ENCODE peak calls at places on chromosomes 5 and 9, in eight cellular contexts. One of them, this sample, is unnamed.
A peak's percentile ranks its signal among the peaks of the same experiment; 100 is the strongest.

GRCh38 chr5:78008356-78008967 is 232.3 kb upstream of the TBCA start:
- DNase-seq in HCT116: peak; percentile 21
- DNase-seq in WERI-Rb-1: peak; percentile 40
- DNase-seq in B cell: no peak
- DNase-seq in foreskin fibroblast: peak; percentile 52
- DNase-seq in epithelial cell of esophagus: peak; percentile 56
- DNase-seq in CD8-positive, alpha-beta T cell: no peak
- DNase-seq in tibial artery: no peak
- DNase-seq in this sample: peak; percentile 46

GRCh38 chr5:58481066-58481676 is 10.1 kb upstream of the GAPT start:
- DNase-seq in epithelial cell of esophagus: no peak
- DNase-seq in foreskin fibroblast: no peak
- DNase-seq in tibial artery: no peak
- DNase-seq in CD8-positive, alpha-beta T cell: no peak
- DNase-seq in HCT116: no peak
- DNase-seq in WERI-Rb-1: no peak
- DNase-seq in B cell: no peak
- DNase-seq in this sample: no peak

GRCh38 chr5:159337291-159337974 is 7.1 kb upstream of the IL12B start:
- DNase-seq in CD8-positive, alpha-beta T cell: peak; percentile 39
- DNase-seq in foreskin fibroblast: peak; percentile 65
- DNase-seq in WERI-Rb-1: no peak
- DNase-seq in HCT116: no peak
- DNase-seq in epithelial cell of esophagus: peak; percentile 93
- DNase-seq in B cell: no peak
- DNase-seq in tibial artery: no peak
- DNase-seq in this sample: no peak

GRCh38 chr9:126704157-126704941 is 90.6 kb downstream of the LMX1B start:
- DNase-seq in epithelial cell of esophagus: peak; percentile 82
- DNase-seq in WERI-Rb-1: peak; percentile 62
- DNase-seq in foreskin fibroblast: peak; percentile 85
- DNase-seq in tibial artery: no peak
- DNase-seq in CD8-positive, alpha-beta T cell: no peak
- DNase-seq in HCT116: peak; percentile 29
- DNase-seq in B cell: peak; percentile 23
- DNase-seq in this sample: peak; percentile 31

GRCh38 chr9:99666571-99666970 is 155.1 kb upstream of the NR4A3 start:
- DNase-seq in tibial artery: no peak
- DNase-seq in WERI-Rb-1: no peak
- DNase-seq in foreskin fibroblast: no peak
- DNase-seq in HCT116: no peak
- DNase-seq in B cell: no peak
- DNase-seq in epithelial cell of esophagus: no peak
- DNase-seq in CD8-positive, alpha-beta T cell: no peak
- DNase-seq in this sample: peak; percentile 19

GRCh38 chr5:181069767-181070491 is 29.9 kb downstream of the BTNL9 start:
- DNase-seq in CD8-positive, alpha-beta T cell: no peak
- DNase-seq in tibial artery: no peak
- DNase-seq in WERI-Rb-1: no peak
- DNase-seq in epithelial cell of esophagus: no peak
- DNase-seq in HCT116: no peak
- DNase-seq in foreskin fibroblast: no peak
- DNase-seq in B cell: no peak
- DNase-seq in this sample: no peak

GRCh38 chr9:89984214-89984613 is 379.4 kb downstream of the GADD45G start:
- DNase-seq in HCT116: no peak
- DNase-seq in B cell: no peak
- DNase-seq in epithelial cell of esophagus: peak; percentile 87
- DNase-seq in tibial artery: no peak
- DNase-seq in foreskin fibroblast: no peak
- DNase-seq in WERI-Rb-1: no peak
- DNase-seq in CD8-positive, alpha-beta T cell: no peak
- DNase-seq in this sample: no peak

GRCh38 chr5:94745786-94746730 is 127.6 kb downstream of the SLF1 start:
- DNase-seq in CD8-positive, alpha-beta T cell: no peak
- DNase-seq in epithelial cell of esophagus: peak; percentile 81
- DNase-seq in WERI-Rb-1: no peak
- DNase-seq in tibial artery: no peak
- DNase-seq in B cell: no peak
- DNase-seq in foreskin fibroblast: peak; percentile 11
- DNase-seq in HCT116: no peak
- DNase-seq in this sample: peak; percentile 57

GRCh38 chr5:102937916-102938315 is 182.0 kb downstream of the GIN1 start:
- DNase-seq in B cell: no peak
- DNase-seq in WERI-Rb-1: no peak
- DNase-seq in tibial artery: no peak
- DNase-seq in CD8-positive, alpha-beta T cell: no peak
- DNase-seq in foreskin fibroblast: peak; percentile 45
- DNase-seq in epithelial cell of esophagus: no peak
- DNase-seq in HCT116: no peak
- DNase-seq in this sample: no peak

DNA sequence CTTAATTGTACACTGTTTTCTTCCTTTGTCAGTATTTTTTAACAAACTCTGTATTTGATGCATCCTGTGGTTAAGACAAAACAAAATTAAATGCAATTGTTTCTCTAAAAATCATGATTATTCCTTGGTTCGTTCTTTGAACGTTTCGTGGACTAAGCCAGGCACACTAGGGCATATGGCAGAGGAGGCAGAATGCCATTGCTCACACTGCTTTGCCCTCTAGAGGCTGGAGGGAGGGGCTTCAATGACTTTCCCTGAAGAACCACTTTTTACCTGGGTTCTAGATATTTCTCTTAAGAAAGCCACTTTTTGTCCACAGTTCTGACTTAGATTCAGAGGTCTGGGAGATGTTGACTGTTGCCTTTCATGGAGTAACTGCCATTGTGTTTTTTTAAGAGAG is 236.2 kb upstream of the ADAMTSL1 start:
- DNase-seq in CD8-positive, alpha-beta T cell: no peak
- DNase-seq in tibial artery: no peak
- DNase-seq in foreskin fibroblast: no peak
- DNase-seq in epithelial cell of esophagus: no peak
- DNase-seq in WERI-Rb-1: no peak
- DNase-seq in HCT116: no peak
- DNase-seq in B cell: no peak
- DNase-seq in this sample: no peak
- TF ChIP-seq CTCF in CD8-positive, alpha-beta T cell: no peak
- TF ChIP-seq CTCF in tibial artery: no peak
- TF ChIP-seq CTCF in foreskin fibroblast: no peak
- TF ChIP-seq CTCF in epithelial cell of esophagus: no peak
- TF ChIP-seq CTCF in WERI-Rb-1: peak; percentile 11
- TF ChIP-seq CTCF in HCT116: no peak
- TF ChIP-seq CTCF in B cell: no peak
- TF ChIP-seq CTCF in this sample: no peak

GRCh38 chr5:122498163-122498562 is 186.1 kb downstream of the SNCAIP start:
- DNase-seq in B cell: no peak
- DNase-seq in foreskin fibroblast: peak; percentile 40
- DNase-seq in epithelial cell of esophagus: peak; percentile 20
- DNase-seq in CD8-positive, alpha-beta T cell: no peak
- DNase-seq in tibial artery: no peak
- DNase-seq in WERI-Rb-1: peak; percentile 57
- DNase-seq in HCT116: no peak
- DNase-seq in this sample: no peak

GRCh38 chr5:122493091-122493775 is 181.2 kb downstream of the SNCAIP start:
- DNase-seq in HCT116: no peak
- DNase-seq in CD8-positive, alpha-beta T cell: no peak
- DNase-seq in foreskin fibroblast: no peak
- DNase-seq in B cell: no peak
- DNase-seq in tibial artery: no peak
- DNase-seq in epithelial cell of esophagus: no peak
- DNase-seq in WERI-Rb-1: no peak
- DNase-seq in this sample: no peak

GRCh38 chr5:122493776-122494518 is 181.9 kb downstream of the SNCAIP start:
- DNase-seq in epithelial cell of esophagus: no peak
- DNase-seq in tibial artery: no peak
- DNase-seq in CD8-positive, alpha-beta T cell: no peak
- DNase-seq in HCT116: no peak
- DNase-seq in B cell: no peak
- DNase-seq in foreskin fibroblast: no peak
- DNase-seq in WERI-Rb-1: no peak
- DNase-seq in this sample: no peak

GRCh38 chr5:122490718-122491117 is 178.7 kb downstream of the SNCAIP start:
- DNase-seq in epithelial cell of esophagus: no peak
- DNase-seq in tibial artery: no peak
- DNase-seq in CD8-positive, alpha-beta T cell: no peak
- DNase-seq in foreskin fibroblast: no peak
- DNase-seq in B cell: no peak
- DNase-seq in WERI-Rb-1: no peak
- DNase-seq in HCT116: no peak
- DNase-seq in this sample: no peak

DNA sequence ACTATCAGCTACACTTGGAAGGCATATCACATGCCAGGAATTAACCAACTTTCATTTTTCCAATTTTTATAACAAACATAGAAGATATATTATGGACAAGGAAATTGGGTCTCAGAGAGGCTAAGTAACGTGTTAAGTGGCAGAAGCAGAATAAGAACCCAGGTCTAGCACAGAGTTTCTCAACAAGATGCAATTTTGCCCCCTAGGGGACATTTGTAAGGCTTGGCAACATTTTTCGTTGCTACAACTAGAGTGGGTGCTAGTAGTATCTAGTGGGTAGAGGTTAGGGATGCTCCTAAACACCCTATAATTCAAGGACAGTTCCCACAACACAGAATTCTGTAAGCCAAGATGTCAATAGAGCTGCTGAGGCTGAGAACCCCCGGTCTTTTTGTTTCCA is 180.6 kb downstream of the SNCAIP start:
- DNase-seq in foreskin fibroblast: peak; percentile 21
- DNase-seq in B cell: no peak
- DNase-seq in epithelial cell of esophagus: peak; percentile 30
- DNase-seq in WERI-Rb-1: no peak
- DNase-seq in tibial artery: no peak
- DNase-seq in CD8-positive, alpha-beta T cell: no peak
- DNase-seq in HCT116: peak; percentile 24
- DNase-seq in this sample: peak; percentile 20
- TF ChIP-seq CTCF in foreskin fibroblast: peak; percentile 27
- TF ChIP-seq CTCF in B cell: no peak
- TF ChIP-seq CTCF in epithelial cell of esophagus: peak; percentile 22
- TF ChIP-seq CTCF in WERI-Rb-1: peak; percentile 37
- TF ChIP-seq CTCF in tibial artery: peak; percentile 18
- TF ChIP-seq CTCF in CD8-positive, alpha-beta T cell: no peak
- TF ChIP-seq CTCF in HCT116: peak; percentile 49
- TF ChIP-seq CTCF in this sample: peak; percentile 10

GRCh38 chr5:10740384-10740783 is 20.6 kb downstream of the DAP start:
- DNase-seq in epithelial cell of esophagus: no peak
- DNase-seq in tibial artery: no peak
- DNase-seq in B cell: no peak
- DNase-seq in CD8-positive, alpha-beta T cell: no peak
- DNase-seq in HCT116: no peak
- DNase-seq in foreskin fibroblast: no peak
- DNase-seq in WERI-Rb-1: no peak
- DNase-seq in this sample: no peak

GRCh38 chr5:10744681-10745080 is 16.4 kb downstream of the DAP start:
- DNase-seq in B cell: no peak
- DNase-seq in tibial artery: no peak
- DNase-seq in foreskin fibroblast: no peak
- DNase-seq in HCT116: no peak
- DNase-seq in WERI-Rb-1: no peak
- DNase-seq in CD8-positive, alpha-beta T cell: no peak
- DNase-seq in epithelial cell of esophagus: no peak
- DNase-seq in this sample: no peak

GRCh38 chr5:10745133-10745532 is 15.9 kb downstream of the DAP start:
- DNase-seq in foreskin fibroblast: peak; percentile 43
- DNase-seq in CD8-positive, alpha-beta T cell: no peak
- DNase-seq in HCT116: no peak
- DNase-seq in tibial artery: no peak
- DNase-seq in epithelial cell of esophagus: peak; percentile 68
- DNase-seq in B cell: no peak
- DNase-seq in WERI-Rb-1: no peak
- DNase-seq in this sample: no peak

GRCh38 chr5:10737880-10738279 is 23.2 kb downstream of the DAP start:
- DNase-seq in CD8-positive, alpha-beta T cell: no peak
- DNase-seq in epithelial cell of esophagus: no peak
- DNase-seq in WERI-Rb-1: no peak
- DNase-seq in B cell: no peak
- DNase-seq in foreskin fibroblast: no peak
- DNase-seq in HCT116: no peak
- DNase-seq in tibial artery: no peak
- DNase-seq in this sample: no peak

GRCh38 chr5:10741661-10742060 is 19.4 kb downstream of the DAP start:
- DNase-seq in foreskin fibroblast: no peak
- DNase-seq in tibial artery: no peak
- DNase-seq in HCT116: no peak
- DNase-seq in WERI-Rb-1: peak; percentile 37
- DNase-seq in epithelial cell of esophagus: no peak
- DNase-seq in CD8-positive, alpha-beta T cell: no peak
- DNase-seq in B cell: no peak
- DNase-seq in this sample: no peak
- TF ChIP-seq CTCF in foreskin fibroblast: no peak
- TF ChIP-seq CTCF in tibial artery: no peak
- TF ChIP-seq CTCF in HCT116: no peak
- TF ChIP-seq CTCF in WERI-Rb-1: peak; percentile 77
- TF ChIP-seq CTCF in epithelial cell of esophagus: no peak
- TF ChIP-seq CTCF in CD8-positive, alpha-beta T cell: no peak
- TF ChIP-seq CTCF in B cell: no peak
- TF ChIP-seq CTCF in this sample: no peak

DNA sequence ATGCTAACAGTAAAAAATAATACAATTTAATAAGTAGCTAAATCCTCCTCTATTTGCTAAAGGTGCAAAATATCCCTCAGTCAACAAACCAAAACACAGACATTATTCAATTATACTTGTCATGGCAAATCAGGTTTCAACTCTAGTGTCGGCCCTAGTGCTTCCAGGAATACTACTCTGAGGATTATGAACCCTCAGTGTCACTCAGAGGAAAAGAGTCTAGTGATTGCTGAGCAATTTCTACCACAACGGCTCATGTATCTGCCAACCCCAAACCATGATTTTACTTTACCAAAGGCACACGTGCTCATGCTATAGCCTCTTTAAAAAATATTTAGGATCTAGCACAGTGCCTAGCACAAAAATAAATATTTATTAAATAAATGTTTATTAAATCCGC is 21.0 kb downstream of the RICTOR start:
- DNase-seq in tibial artery: no peak
- DNase-seq in WERI-Rb-1: no peak
- DNase-seq in foreskin fibroblast: no peak
- DNase-seq in B cell: no peak
- DNase-seq in epithelial cell of esophagus: no peak
- DNase-seq in HCT116: no peak
- DNase-seq in CD8-positive, alpha-beta T cell: no peak
- DNase-seq in this sample: no peak
- TF ChIP-seq CTCF in tibial artery: no peak
- TF ChIP-seq CTCF in WERI-Rb-1: no peak
- TF ChIP-seq CTCF in foreskin fibroblast: no peak
- TF ChIP-seq CTCF in B cell: no peak
- TF ChIP-seq CTCF in epithelial cell of esophagus: no peak
- TF ChIP-seq CTCF in HCT116: no peak
- TF ChIP-seq CTCF in CD8-positive, alpha-beta T cell: no peak
- TF ChIP-seq CTCF in this sample: no peak